ENCODE peak calls at places on chromosome 5, in nine cellular contexts. D is PC-3; K is DND-41; U is heart left ventricle; M is CD8-positive, alpha-beta T cell; V is fibroblast of lung; O is spleen; Q is NT2/D1; I is H1. J is an unnamed sample. For H3K36me3 and H3K4me1, the result is how much of the 10 kb centered on the place peaks cover.

GRCh38 chr5:135229679-135230132 is 169.3 kb downstream of the MACROH2A1 start:
- DNase-seq in D (no peak), K (no peak), U (no peak), M (no peak), V (no peak), O (no peak), Q (no peak), I (no peak), J (no peak)

GRCh38 chr5:34674226-34674625 is 18.1 kb downstream of the RAI14 start:
- DNase-seq in D (peak), K (no peak), U (no peak), M (no peak), V (peak), O (no peak), Q (no peak), I (no peak), J (peak)

GRCh38 chr5:140966293-140967225 is at the start of gene PCDHAC2:
- DNase-seq in D (peak), K (no peak), U (peak), M (no peak), V (peak), O (peak), Q (peak), I (no peak), J (peak)

GRCh38 chr5:16930487-16930886 is 5.6 kb downstream of the MYO10 start:
- DNase-seq in D (no peak), K (no peak), U (no peak), M (no peak), V (no peak), O (no peak), Q (no peak), I (no peak), J (no peak)

GRCh38 chr5:39202594-39203290 is 16.6 kb downstream of the FYB1 start:
- DNase-seq in D (no peak), K (peak), U (no peak), M (no peak), V (no peak), O (no peak), Q (no peak), I (no peak), J (no peak)

GRCh38 chr5:133825631-133826289 is 142.7 kb downstream of the C5orf15 start:
- DNase-seq in D (no peak), K (no peak), U (no peak), M (peak), V (no peak), O (peak), Q (no peak), I (no peak), J (no peak)

GRCh38 chr5:19172926-19173425 is 815.0 kb downstream of the CDH18 start:
- DNase-seq in D (no peak), K (no peak), U (no peak), M (no peak), V (no peak), O (no peak), Q (no peak), I (no peak), J (no peak)

GRCh38 chr5:138246334-138246733 is 28.1 kb downstream of the GFRA3 start:
- DNase-seq in D (no peak), K (no peak), U (no peak), M (no peak), V (no peak), O (no peak), Q (no peak), I (no peak), J (no peak)

GRCh38 chr5:113513384-113514262 is at the start of gene YTHDC2:
- DNase-seq in D (peak), K (peak), U (peak), M (peak), V (peak), O (peak), Q (peak), I (peak), J (peak)

GRCh38 chr5:40681351-40682311 is 1.9 kb downstream of the PTGER4 start:
- DNase-seq in D (no peak), K (peak), U (peak), M (no peak), V (peak), O (peak), Q (no peak), I (no peak), J (no peak)

GRCh38 chr5:122611401-122611800 is 163.5 kb upstream of the SNX2 start:
- DNase-seq in D (no peak), K (no peak), U (no peak), M (no peak), V (peak), O (no peak), Q (no peak), I (no peak), J (no peak)

GRCh38 chr5:77379558-77380061 is 112.5 kb downstream of the WDR41 start:
- DNase-seq in D (no peak), K (no peak), U (no peak), M (no peak), V (no peak), O (no peak), Q (no peak), I (no peak), J (no peak)

GRCh38 chr5:151251001-151251551 is 1.9 kb upstream of the GM2A start:
- DNase-seq in D (no peak), K (no peak), U (no peak), M (no peak), V (no peak), O (no peak), Q (no peak), I (no peak), J (no peak)

GRCh38 chr5:53263151-53263550 is 153.6 kb upstream of the MOCS2 start:
- DNase-seq in D (no peak), K (no peak), U (no peak), M (no peak), V (no peak), O (no peak), Q (no peak), I (no peak), J (no peak)

GRCh38 chr5:133341915-133342710 is 270.2 kb downstream of the FSTL4 start:
- DNase-seq in D (no peak), K (no peak), U (no peak), M (no peak), V (no peak), O (peak), Q (no peak), I (no peak), J (no peak)

GRCh38 chr5:122715095-122715494 is 59.8 kb upstream of the SNX2 start:
- DNase-seq in D (no peak), K (no peak), U (no peak), M (no peak), V (peak), O (no peak), Q (no peak), I (no peak), J (no peak)

GRCh38 chr5:159242656-159243055 is 20.4 kb upstream of the UBLCP1 start:
- DNase-seq in D (no peak), K (no peak), U (no peak), M (no peak), V (no peak), O (no peak), Q (no peak), I (no peak), J (no peak)

GRCh38 chr5:6849569-6849968 is 136.3 kb downstream of the TENT4A start:
- DNase-seq in D (no peak), K (no peak), U (no peak), M (no peak), V (no peak), O (no peak), Q (no peak), I (no peak), J (no peak)

GRCh38 chr5:6843821-6844220 is 130.6 kb downstream of the TENT4A start:
- DNase-seq in D (no peak), K (no peak), U (no peak), M (no peak), V (no peak), O (no peak), Q (no peak), I (no peak), J (no peak)

GRCh38 chr5:6850033-6850432 is 136.8 kb downstream of the TENT4A start:
- DNase-seq in D (no peak), K (no peak), U (no peak), M (no peak), V (no peak), O (no peak), Q (no peak), I (no peak), J (no peak)

GRCh38 chr5:6845856-6846255 is 132.6 kb downstream of the TENT4A start:
- DNase-seq in D (no peak), K (no peak), U (no peak), M (no peak), V (no peak), O (no peak), Q (no peak), I (no peak), J (no peak)

GRCh38 chr5:6847896-6848295 is 134.7 kb downstream of the TENT4A start:
- DNase-seq in D (no peak), K (no peak), U (no peak), M (no peak), V (no peak), O (no peak), Q (peak), I (no peak), J (no peak)
- H3K36me3 ChIP-seq in D (under half), K (under half), U (under half), M (under half), V (under half), O (under half), Q (under half), I (under half), J (under half)

GRCh38 chr5:1130218-1130946 is 18.5 kb upstream of the SLC12A7 start:
- DNase-seq in D (peak), K (no peak), U (no peak), M (no peak), V (no peak), O (no peak), Q (no peak), I (no peak), J (no peak)
- H3K4me1 ChIP-seq in D (under half), K (under half), U (half or more), M (under half), V (under half), O (under half), Q (under half), I (under half), J (under half)

GRCh38 chr5:112165897-112166737 is 253.0 kb downstream of the EPB41L4A start:
- DNase-seq in D (no peak), K (no peak), U (no peak), M (no peak), V (no peak), O (no peak), Q (peak), I (peak), J (no peak)
- H3K36me3 ChIP-seq in D (half or more), K (half or more), U (under half), M (under half), V (under half), O (under half), Q (half or more), I (under half), J (half or more)

GRCh38 chr5:167332291-167332690 is 959.2 kb upstream of the WWC1 start:
- DNase-seq in D (no peak), K (no peak), U (no peak), M (no peak), V (no peak), O (no peak), Q (no peak), I (no peak), J (no peak)
- H3K4me1 ChIP-seq in D (under half), K (under half), U (under half), M (under half), V (under half), O (under half), Q (under half), I (under half), J (under half)

GRCh38 chr5:66540078-66540477 is 56.1 kb upstream of the MAST4 start:
- DNase-seq in D (no peak), K (no peak), U (no peak), M (no peak), V (peak), O (no peak), Q (no peak), I (no peak), J (no peak)

GRCh38 chr5:66546541-66546940 is 49.7 kb upstream of the MAST4 start:
- DNase-seq in D (no peak), K (no peak), U (no peak), M (no peak), V (no peak), O (no peak), Q (no peak), I (no peak), J (no peak)

GRCh38 chr5:66538126-66538525 is 58.1 kb upstream of the MAST4 start:
- DNase-seq in D (no peak), K (no peak), U (no peak), M (no peak), V (no peak), O (no peak), Q (no peak), I (no peak), J (no peak)

GRCh38 chr5:66538531-66538930 is 57.7 kb upstream of the MAST4 start:
- DNase-seq in D (no peak), K (no peak), U (no peak), M (no peak), V (peak), O (no peak), Q (no peak), I (no peak), J (no peak)

GRCh38 chr5:66542728-66543127 is 53.5 kb upstream of the MAST4 start:
- DNase-seq in D (no peak), K (no peak), U (no peak), M (no peak), V (no peak), O (no peak), Q (no peak), I (no peak), J (no peak)
- H3K36me3 ChIP-seq in D (under half), K (under half), U (under half), M (under half), V (under half), O (under half), Q (under half), I (under half), J (under half)

GRCh38 chr5:143001764-143002351 is 231.7 kb downstream of the ARHGAP26 start:
- DNase-seq in D (peak), K (peak), U (no peak), M (no peak), V (peak), O (peak), Q (no peak), I (no peak), J (no peak)

GRCh38 chr5:143002459-143003327 is 232.5 kb downstream of the ARHGAP26 start:
- DNase-seq in D (peak), K (peak), U (no peak), M (peak), V (peak), O (peak), Q (no peak), I (no peak), J (no peak)

GRCh38 chr5:143006511-143006910 is 236.3 kb downstream of the ARHGAP26 start:
- DNase-seq in D (no peak), K (no peak), U (no peak), M (no peak), V (no peak), O (no peak), Q (no peak), I (no peak), J (no peak)

GRCh38 chr5:143003328-143003636 is 233.1 kb downstream of the ARHGAP26 start:
- DNase-seq in D (no peak), K (no peak), U (no peak), M (no peak), V (no peak), O (no peak), Q (no peak), I (no peak), J (no peak)

DNA sequence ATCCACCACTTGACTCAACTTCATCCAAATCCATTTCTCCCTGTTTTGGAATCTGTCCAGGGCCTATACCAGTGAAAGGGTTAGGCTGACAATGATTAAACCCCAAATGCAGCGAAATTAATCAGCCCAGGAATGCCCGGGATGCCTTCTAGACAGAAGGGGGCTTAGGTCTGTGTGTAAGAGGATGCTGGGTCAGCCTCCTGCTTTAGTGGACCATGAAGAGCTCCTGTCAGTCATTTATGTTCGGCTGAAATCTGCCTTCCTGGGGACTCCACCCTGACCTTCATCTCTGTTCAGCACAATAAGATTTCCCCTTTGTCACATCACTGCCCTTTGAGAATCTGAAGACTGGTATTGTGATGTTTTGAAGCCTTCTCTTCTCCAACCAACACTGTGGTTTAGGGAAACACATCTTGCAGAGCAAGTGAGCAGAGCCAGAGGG is 234.2 kb downstream of the ARHGAP26 start:
- DNase-seq in D (no peak), K (no peak), U (no peak), M (no peak), V (peak), O (no peak), Q (no peak), I (no peak), J (no peak)
- H3K4me1 ChIP-seq in D (under half), K (under half), U (half or more), M (under half), V (under half), O (half or more), Q (under half), I (under half), J (under half)

DNA sequence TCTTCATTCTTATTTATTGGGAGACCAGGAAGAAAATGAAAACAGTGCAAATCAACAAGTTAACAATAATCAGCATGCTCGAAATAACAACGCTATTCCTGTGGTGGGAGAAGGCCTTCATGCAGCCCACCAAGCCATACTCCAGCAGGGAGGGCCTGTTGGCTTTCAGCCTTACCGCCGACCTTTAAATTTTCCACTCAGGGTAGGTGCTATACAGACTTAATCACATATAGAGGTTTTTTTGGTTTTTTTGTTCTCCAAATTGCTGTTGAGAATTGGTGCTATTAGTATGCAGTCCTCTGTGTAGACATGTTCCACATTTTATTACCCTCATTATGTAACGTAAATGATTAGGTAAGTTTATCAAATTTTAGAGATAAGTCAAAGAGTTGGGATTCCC is 30.3 kb upstream of the ROPN1L start:
- DNase-seq in D (no peak), K (no peak), U (no peak), M (no peak), V (no peak), O (no peak), Q (no peak), I (no peak), J (no peak)
- H3K36me3 ChIP-seq in D (half or more), K (half or more), U (under half), M (under half), V (under half), O (half or more), Q (half or more), I (half or more), J (half or more)

J was measured in HAP-1.